ENCODE peak calls at places on chromosomes 6 and 20, in ten cellular contexts. One of them, this sample, is unnamed.

GRCh38 chr6:96151707-96152106 is 135.9 kb downstream of the FUT9 start:
- DNase-seq in pulmonary artery endothelial cell: no peak
- DNase-seq in erythroblast: no peak
- DNase-seq in naive thymus-derived CD4-positive, alpha-beta T cell: no peak
- DNase-seq in AG04449: no peak
- DNase-seq in COR-L47: no peak
- DNase-seq in DMS 273 treated with DMSO at 0.1 percent for 48 hours: no peak
- DNase-seq in AG04450: no peak
- DNase-seq in GM23338: no peak
- DNase-seq in activated naive CD8-positive, alpha-beta T cell treated with anti-CD3 and anti-CD28 coated beads for 36 hours: no peak
- DNase-seq in this sample: no peak

GRCh38 chr6:136226674-136227377 is 23.3 kb downstream of the MTFR2 start:
- DNase-seq in GM23338: no peak
- DNase-seq in pulmonary artery endothelial cell: no peak
- DNase-seq in naive thymus-derived CD4-positive, alpha-beta T cell: no peak
- DNase-seq in COR-L47: no peak
- DNase-seq in erythroblast: peak; percentile 89
- DNase-seq in activated naive CD8-positive, alpha-beta T cell treated with anti-CD3 and anti-CD28 coated beads for 36 hours: no peak
- DNase-seq in AG04450: no peak
- DNase-seq in DMS 273 treated with DMSO at 0.1 percent for 48 hours: no peak
- DNase-seq in AG04449: no peak
- DNase-seq in this sample: no peak

GRCh38 chr6:149851461-149851860 is 12.7 kb downstream of the LRP11 start:
- DNase-seq in erythroblast: no peak
- DNase-seq in GM23338: no peak
- DNase-seq in COR-L47: no peak
- DNase-seq in pulmonary artery endothelial cell: no peak
- DNase-seq in AG04449: no peak
- DNase-seq in activated naive CD8-positive, alpha-beta T cell treated with anti-CD3 and anti-CD28 coated beads for 36 hours: no peak
- DNase-seq in DMS 273 treated with DMSO at 0.1 percent for 48 hours: no peak
- DNase-seq in AG04450: no peak
- DNase-seq in naive thymus-derived CD4-positive, alpha-beta T cell: no peak
- DNase-seq in this sample: no peak

GRCh38 chr6:134468633-134469032 is 150.7 kb upstream of the SGK1 start:
- DNase-seq in naive thymus-derived CD4-positive, alpha-beta T cell: no peak
- DNase-seq in pulmonary artery endothelial cell: no peak
- DNase-seq in erythroblast: no peak
- DNase-seq in AG04450: no peak
- DNase-seq in AG04449: no peak
- DNase-seq in COR-L47: no peak
- DNase-seq in activated naive CD8-positive, alpha-beta T cell treated with anti-CD3 and anti-CD28 coated beads for 36 hours: no peak
- DNase-seq in DMS 273 treated with DMSO at 0.1 percent for 48 hours: peak; percentile 41
- DNase-seq in GM23338: no peak
- DNase-seq in this sample: no peak

GRCh38 chr6:89034586-89035251 is 45.8 kb upstream of the PNRC1 start:
- DNase-seq in COR-L47: no peak
- DNase-seq in naive thymus-derived CD4-positive, alpha-beta T cell: no peak
- DNase-seq in AG04450: no peak
- DNase-seq in erythroblast: no peak
- DNase-seq in pulmonary artery endothelial cell: no peak
- DNase-seq in DMS 273 treated with DMSO at 0.1 percent for 48 hours: no peak
- DNase-seq in activated naive CD8-positive, alpha-beta T cell treated with anti-CD3 and anti-CD28 coated beads for 36 hours: no peak
- DNase-seq in AG04449: no peak
- DNase-seq in GM23338: no peak
- DNase-seq in this sample: no peak

GRCh38 chr20:6164421-6165341 is 41.9 kb upstream of the FERMT1 start:
- DNase-seq in erythroblast: no peak
- DNase-seq in naive thymus-derived CD4-positive, alpha-beta T cell: no peak
- DNase-seq in GM23338: no peak
- DNase-seq in pulmonary artery endothelial cell: no peak
- DNase-seq in AG04449: no peak
- DNase-seq in activated naive CD8-positive, alpha-beta T cell treated with anti-CD3 and anti-CD28 coated beads for 36 hours: no peak
- DNase-seq in COR-L47: no peak
- DNase-seq in DMS 273 treated with DMSO at 0.1 percent for 48 hours: no peak
- DNase-seq in AG04450: no peak
- DNase-seq in this sample: no peak

GRCh38 chr20:23311932-23312331 is 38.7 kb upstream of the NXT1 start:
- DNase-seq in AG04449: no peak
- DNase-seq in COR-L47: no peak
- DNase-seq in naive thymus-derived CD4-positive, alpha-beta T cell: no peak
- DNase-seq in erythroblast: peak; percentile 43
- DNase-seq in DMS 273 treated with DMSO at 0.1 percent for 48 hours: no peak
- DNase-seq in AG04450: no peak
- DNase-seq in activated naive CD8-positive, alpha-beta T cell treated with anti-CD3 and anti-CD28 coated beads for 36 hours: no peak
- DNase-seq in GM23338: no peak
- DNase-seq in pulmonary artery endothelial cell: no peak
- DNase-seq in this sample: no peak

GRCh38 chr6:106411643-106412200 is 51.2 kb downstream of the CRYBG1 start:
- DNase-seq in GM23338: peak; percentile 39
- DNase-seq in pulmonary artery endothelial cell: no peak
- DNase-seq in AG04449: no peak
- DNase-seq in COR-L47: no peak
- DNase-seq in AG04450: no peak
- DNase-seq in activated naive CD8-positive, alpha-beta T cell treated with anti-CD3 and anti-CD28 coated beads for 36 hours: no peak
- DNase-seq in DMS 273 treated with DMSO at 0.1 percent for 48 hours: no peak
- DNase-seq in naive thymus-derived CD4-positive, alpha-beta T cell: no peak
- DNase-seq in erythroblast: peak; percentile 2
- DNase-seq in this sample: no peak

GRCh38 chr6:4078830-4079471 is at the start of gene FAM217A:
- DNase-seq in AG04450: no peak
- DNase-seq in pulmonary artery endothelial cell: no peak
- DNase-seq in COR-L47: no peak
- DNase-seq in erythroblast: no peak
- DNase-seq in DMS 273 treated with DMSO at 0.1 percent for 48 hours: no peak
- DNase-seq in naive thymus-derived CD4-positive, alpha-beta T cell: no peak
- DNase-seq in GM23338: peak; percentile 64
- DNase-seq in activated naive CD8-positive, alpha-beta T cell treated with anti-CD3 and anti-CD28 coated beads for 36 hours: no peak
- DNase-seq in AG04449: no peak
- DNase-seq in this sample: no peak

GRCh38 chr6:10421508-10422281 is 6.8 kb upstream of the TFAP2A start:
- DNase-seq in naive thymus-derived CD4-positive, alpha-beta T cell: no peak
- DNase-seq in AG04450: no peak
- DNase-seq in pulmonary artery endothelial cell: no peak
- DNase-seq in activated naive CD8-positive, alpha-beta T cell treated with anti-CD3 and anti-CD28 coated beads for 36 hours: no peak
- DNase-seq in erythroblast: no peak
- DNase-seq in GM23338: peak; percentile 49
- DNase-seq in AG04449: no peak
- DNase-seq in COR-L47: no peak
- DNase-seq in DMS 273 treated with DMSO at 0.1 percent for 48 hours: no peak
- DNase-seq in this sample: no peak

GRCh38 chr6:71197770-71198169 is 90.8 kb upstream of the OGFRL1 start:
- DNase-seq in pulmonary artery endothelial cell: no peak
- DNase-seq in AG04450: no peak
- DNase-seq in GM23338: no peak
- DNase-seq in COR-L47: no peak
- DNase-seq in DMS 273 treated with DMSO at 0.1 percent for 48 hours: no peak
- DNase-seq in naive thymus-derived CD4-positive, alpha-beta T cell: no peak
- DNase-seq in activated naive CD8-positive, alpha-beta T cell treated with anti-CD3 and anti-CD28 coated beads for 36 hours: no peak
- DNase-seq in AG04449: peak; percentile 29
- DNase-seq in erythroblast: no peak
- DNase-seq in this sample: no peak

This sample was measured in B cell.